ENCODE peak calls at places on chromosomes 4 and X, in six cellular contexts. D is tibial nerve, J is WTC11, P is psoas muscle, G is retinal pigment epithelial cell, Q is A549. B is an unnamed sample.

GRCh38 chr4:25559508-25559907 is 96.1 kb upstream of the SLC34A2 start:
- DNase-seq in D (no peak), J (no peak), P (no peak), G (no peak), Q (no peak), B (no peak)

GRCh38 chrX:50723006-50723405 is 91.0 kb downstream of the SHROOM4 start:
- DNase-seq in D (no peak), J (no peak), P (no peak), G (no peak), Q (no peak), B (no peak)

GRCh38 chr4:123621072-123621705 is 224.6 kb downstream of the SPRY1 start:
- DNase-seq in D (no peak), J (no peak), P (no peak), G (no peak), Q (no peak), B (no peak)

GRCh38 chr4:71616168-71616811 is 167.6 kb downstream of the GC start:
- DNase-seq in D (no peak), J (no peak), P (no peak), G (no peak), Q (no peak), B (no peak)

GRCh38 chr4:6142511-6142910 is 57.8 kb downstream of the JAKMIP1 start:
- DNase-seq in D (no peak), J (no peak), P (no peak), G (no peak), Q (no peak), B (no peak)

GRCh38 chr4:168309781-168310180 is 8.8 kb downstream of the DDX60 start:
- DNase-seq in D (no peak), J (no peak), P (no peak), G (no peak), Q (no peak), B (no peak)

GRCh38 chrX:31884535-31884934 is 812.7 kb upstream of the FTHL17 start:
- DNase-seq in D (no peak), J (no peak), P (no peak), G (no peak), Q (no peak), B (no peak)

GRCh38 chr4:15007201-15007600 is 4.9 kb downstream of the CPEB2 start:
- DNase-seq in D (no peak), J (no peak), P (no peak), G (no peak), Q (peak; percentile 40), B (no peak)

GRCh38 chr4:47598320-47598719 is 113.2 kb downstream of the ATP10D start:
- DNase-seq in D (no peak), J (no peak), P (no peak), G (no peak), Q (no peak), B (no peak)

GRCh38 chrX:150200820-150201287 is 162.3 kb upstream of the MAMLD1 start:
- DNase-seq in D (peak; percentile 18), J (no peak), P (peak; percentile 75), G (peak; percentile 46), Q (peak; percentile 93), B (peak; percentile 98)

GRCh38 chrX:14697453-14697852 is 168.1 kb downstream of the GLRA2 start:
- DNase-seq in D (no peak), J (peak; percentile 62), P (no peak), G (no peak), Q (peak; percentile 53), B (peak; percentile 3)

GRCh38 chrX:107823456-107823855 is 2.2 kb upstream of the MID2 start:
- DNase-seq in D (no peak), J (no peak), P (no peak), G (no peak), Q (no peak), B (peak; percentile 55)

GRCh38 chr4:89753601-89754066 is 83.3 kb downstream of the SNCA start:
- DNase-seq in D (no peak), J (no peak), P (no peak), G (peak; percentile 92), Q (peak; percentile 62), B (peak; percentile 95)

GRCh38 chr4:24274401-24275035 is 309.8 kb downstream of the DHX15 start:
- DNase-seq in D (no peak), J (no peak), P (no peak), G (no peak), Q (no peak), B (no peak)

GRCh38 chr4:33628296-33628695 is 2616.0 kb downstream of the ARAP2 start:
- DNase-seq in D (no peak), J (no peak), P (no peak), G (no peak), Q (no peak), B (no peak)

GRCh38 chr4:83108101-83108861 is 6.2 kb downstream of the PLAC8 start:
- DNase-seq in D (no peak), J (peak; percentile 19), P (no peak), G (no peak), Q (no peak), B (no peak)

GRCh38 chrX:24760601-24761000 is 66.9 kb downstream of the POLA1 start:
- DNase-seq in D (no peak), J (no peak), P (no peak), G (no peak), Q (no peak), B (peak; percentile 25)

GRCh38 chrX:100098660-100099375 is 311.3 kb downstream of the PCDH19 start:
- DNase-seq in D (no peak), J (no peak), P (no peak), G (no peak), Q (no peak), B (no peak)

GRCh38 chr4:64581422-64581821 is 172.2 kb upstream of the TECRL start:
- DNase-seq in D (no peak), J (no peak), P (no peak), G (no peak), Q (peak; percentile 1), B (peak; percentile 12)

GRCh38 chrX:40010550-40011364 is 87.0 kb downstream of the BCOR start:
- DNase-seq in D (no peak), J (no peak), P (no peak), G (no peak), Q (no peak), B (no peak)

GRCh38 chr4:186798951-186799659 is 75.4 kb upstream of the FAT1 start:
- DNase-seq in D (no peak), J (no peak), P (no peak), G (no peak), Q (no peak), B (no peak)

GRCh38 chr4:153156263-153156662 is 48.0 kb upstream of the TRIM2 start:
- DNase-seq in D (no peak), J (peak; percentile 50), P (no peak), G (no peak), Q (no peak), B (no peak)
- TF ChIP-seq CTCF in D (no peak), J (no peak), P (no peak), G (peak; percentile 27), Q (no peak), B (peak; percentile 23)

GRCh38 chr4:183444953-183445543 is 612 bp downstream of the CDKN2AIP start:
- DNase-seq in D (peak; percentile 16), J (peak; percentile 55), P (no peak), G (no peak), Q (no peak), B (no peak)
- TF ChIP-seq CTCF in D (no peak), J (no peak), P (no peak), G (no peak), Q (no peak), B (no peak)

GRCh38 chrX:153578200-153578835 is 20.6 kb downstream of the CCNQ start:
- DNase-seq in D (no peak), J (peak; percentile 39), P (no peak), G (no peak), Q (no peak), B (no peak)
- TF ChIP-seq CTCF in D (no peak), J (no peak), P (no peak), G (no peak), Q (no peak), B (peak; percentile 17)

GRCh38 chr4:87097075-87097474 is 123.3 kb downstream of the KLHL8 start:
- DNase-seq in D (no peak), J (peak; percentile 30), P (no peak), G (no peak), Q (no peak), B (no peak)
- TF ChIP-seq CTCF in D (no peak), J (no peak), P (no peak), G (no peak), Q (no peak), B (no peak)

GRCh38 chr4:87498446-87498900 is 30.7 kb downstream of the SPARCL1 start:
- DNase-seq in D (no peak), J (no peak), P (no peak), G (no peak), Q (no peak), B (peak; percentile 54)
- TF ChIP-seq CTCF in D (no peak), J (no peak), P (no peak), G (no peak), Q (no peak), B (no peak)

DNA sequence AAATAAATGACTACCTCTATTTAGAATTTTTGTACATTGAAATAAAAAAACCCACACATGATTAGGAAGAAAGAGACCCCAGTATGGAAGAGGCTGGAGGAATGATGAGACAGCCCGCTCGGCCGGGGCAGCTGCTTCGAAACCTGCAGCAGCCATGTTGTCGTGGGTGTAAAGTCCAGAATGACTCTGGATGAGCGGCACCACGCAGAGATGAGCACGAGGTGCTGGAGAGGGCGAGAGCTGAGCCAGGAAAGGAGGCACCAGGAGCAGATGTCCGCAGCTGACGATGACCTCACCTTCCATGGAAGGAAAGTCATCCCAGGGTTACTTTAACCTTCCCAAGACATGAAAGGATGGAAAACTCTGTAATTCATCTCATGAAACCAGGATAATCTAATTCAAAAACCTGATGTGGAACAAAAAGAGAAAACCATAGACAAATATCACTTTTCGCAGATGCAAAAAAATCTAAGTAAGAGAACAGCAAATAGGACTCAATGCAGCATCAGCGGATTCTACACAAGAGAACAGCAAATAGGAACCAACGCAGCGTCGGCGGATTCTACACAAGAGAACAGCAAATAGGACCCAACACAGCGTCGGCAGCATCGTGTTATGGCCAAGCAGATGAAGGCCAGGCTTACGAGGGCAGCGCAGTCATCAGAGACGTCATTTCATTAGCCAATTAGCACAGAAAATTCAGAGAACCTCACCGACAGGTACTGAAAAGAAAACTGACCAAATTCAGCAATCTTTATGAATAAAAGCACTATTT is 25.9 kb upstream of the SPON2 start:
- DNase-seq in D (peak; percentile 12), J (peak; percentile 5), P (no peak), G (no peak), Q (no peak), B (peak; percentile 30)
- TF ChIP-seq CTCF in D (no peak), J (no peak), P (no peak), G (no peak), Q (no peak), B (no peak)

GRCh38 chrX:20061869-20062254 is 54.8 kb downstream of the MAP7D2 start:
- DNase-seq in D (no peak), J (no peak), P (no peak), G (peak; percentile 39), Q (no peak), B (peak; percentile 60)

GRCh38 chrX:20060961-20061868 is 55.5 kb downstream of the MAP7D2 start:
- DNase-seq in D (no peak), J (no peak), P (no peak), G (no peak), Q (no peak), B (no peak)

GRCh38 chrX:20066968-20067708 is 49.6 kb downstream of the MAP7D2 start:
- DNase-seq in D (no peak), J (no peak), P (no peak), G (no peak), Q (peak; percentile 71), B (peak; percentile 43)

GRCh38 chrX:20063153-20063552 is 53.6 kb downstream of the MAP7D2 start:
- DNase-seq in D (no peak), J (no peak), P (no peak), G (no peak), Q (no peak), B (no peak)

GRCh38 chrX:20063716-20064351 is 52.9 kb downstream of the MAP7D2 start:
- DNase-seq in D (no peak), J (peak; percentile 20), P (no peak), G (no peak), Q (no peak), B (no peak)
- TF ChIP-seq CTCF in D (no peak), J (no peak), P (peak; percentile 7), G (peak; percentile 32), Q (no peak), B (peak; percentile 52)

B was measured in HFFc6.